ENCODE peak calls at places on chromosome 15, in six cellular contexts. O is transverse colon, S is stomach, R is A549, X is ovary, M is tibial nerve. T is an unnamed sample.

GRCh38 chr15:76060098-76060989 is 559 bp downstream of the TMEM266 start:
- DNase-seq in M (no peak), X (no peak), R (peak), S (no peak), O (no peak), T (no peak)

GRCh38 chr15:100766225-100767001 is 113.2 kb upstream of the ALDH1A3 start:
- DNase-seq in S (no peak), M (peak), O (no peak), X (no peak), R (no peak), T (peak)

GRCh38 chr15:49621327-49622210 is 721 bp downstream of the DTWD1 start:
- DNase-seq in R (peak), S (no peak), O (no peak), M (no peak), X (no peak), T (no peak)

GRCh38 chr15:96276438-96277210 is 53.9 kb upstream of the NR2F2 start:
- DNase-seq in O (no peak), M (no peak), X (no peak), R (no peak), S (no peak), T (peak)

GRCh38 chr15:101684384-101684783 is 32.2 kb upstream of the TM2D3 start:
- DNase-seq in X (no peak), S (no peak), M (no peak), R (peak), O (no peak), T (no peak)

GRCh38 chr15:75631935-75632334 is 6.4 kb upstream of the SNUPN start:
- DNase-seq in R (no peak), X (no peak), M (no peak), S (no peak), O (no peak), T (no peak)

GRCh38 chr15:85652457-85652856 is 142.3 kb downstream of the KLHL25 start:
- DNase-seq in M (no peak), X (no peak), R (no peak), O (no peak), S (no peak), T (no peak)

GRCh38 chr15:90232196-90232595 is 1.5 kb downstream of the CIB1 start:
- DNase-seq in R (no peak), S (no peak), M (no peak), O (no peak), X (no peak), T (no peak)

GRCh38 chr15:29425864-29426263 is 156.2 kb upstream of the NSMCE3 start:
- DNase-seq in X (no peak), R (no peak), S (no peak), M (no peak), O (no peak), T (no peak)

DNA sequence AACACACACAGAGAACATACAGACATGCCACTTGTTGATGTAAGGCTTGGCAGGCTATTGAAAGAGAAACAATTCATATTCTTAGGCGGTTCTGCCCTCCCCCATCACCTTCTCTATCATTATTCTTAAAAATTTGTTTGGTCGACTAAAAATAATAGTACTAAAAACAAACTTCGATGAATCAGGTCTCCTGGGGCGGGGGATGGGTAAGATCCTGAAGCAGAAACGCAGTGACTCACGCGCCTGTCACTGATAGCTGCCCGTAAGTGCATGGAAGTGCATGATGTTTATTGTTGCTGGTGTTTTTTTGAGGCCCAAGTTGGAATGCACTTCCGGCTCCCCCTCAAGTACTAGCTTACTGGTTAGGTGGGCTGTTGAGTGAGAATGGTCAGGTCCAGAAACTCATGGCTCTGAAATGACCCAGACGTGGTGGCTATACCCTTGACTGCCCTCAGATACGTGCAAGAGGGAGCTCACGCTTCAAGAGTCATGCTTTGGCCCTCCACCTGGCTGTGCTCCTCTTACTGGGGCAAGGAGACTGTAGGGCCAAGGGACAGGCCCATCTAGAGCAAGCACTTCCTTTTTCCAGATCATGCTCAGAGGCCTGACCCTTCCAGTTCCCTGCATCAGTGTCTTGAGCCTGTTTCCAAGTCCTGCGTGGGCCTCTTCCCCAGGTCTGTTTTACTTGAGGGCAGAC is 10.9 kb downstream of the SMAD3 start:
- DNase-seq in R (peak), X (no peak), O (no peak), S (peak), M (no peak), T (no peak)
- TF ChIP-seq EP300 in R (no peak), X (no peak), O (no peak), S (no peak), M (no peak), T (no peak)

GRCh38 chr15:77715860-77716259 is 83.1 kb upstream of the LINGO1 start:
- DNase-seq in M (no peak), X (no peak), R (no peak), S (no peak), O (no peak), T (no peak)
- TF ChIP-seq EP300 in M (no peak), X (no peak), R (no peak), S (no peak), O (no peak), T (no peak)

DNA sequence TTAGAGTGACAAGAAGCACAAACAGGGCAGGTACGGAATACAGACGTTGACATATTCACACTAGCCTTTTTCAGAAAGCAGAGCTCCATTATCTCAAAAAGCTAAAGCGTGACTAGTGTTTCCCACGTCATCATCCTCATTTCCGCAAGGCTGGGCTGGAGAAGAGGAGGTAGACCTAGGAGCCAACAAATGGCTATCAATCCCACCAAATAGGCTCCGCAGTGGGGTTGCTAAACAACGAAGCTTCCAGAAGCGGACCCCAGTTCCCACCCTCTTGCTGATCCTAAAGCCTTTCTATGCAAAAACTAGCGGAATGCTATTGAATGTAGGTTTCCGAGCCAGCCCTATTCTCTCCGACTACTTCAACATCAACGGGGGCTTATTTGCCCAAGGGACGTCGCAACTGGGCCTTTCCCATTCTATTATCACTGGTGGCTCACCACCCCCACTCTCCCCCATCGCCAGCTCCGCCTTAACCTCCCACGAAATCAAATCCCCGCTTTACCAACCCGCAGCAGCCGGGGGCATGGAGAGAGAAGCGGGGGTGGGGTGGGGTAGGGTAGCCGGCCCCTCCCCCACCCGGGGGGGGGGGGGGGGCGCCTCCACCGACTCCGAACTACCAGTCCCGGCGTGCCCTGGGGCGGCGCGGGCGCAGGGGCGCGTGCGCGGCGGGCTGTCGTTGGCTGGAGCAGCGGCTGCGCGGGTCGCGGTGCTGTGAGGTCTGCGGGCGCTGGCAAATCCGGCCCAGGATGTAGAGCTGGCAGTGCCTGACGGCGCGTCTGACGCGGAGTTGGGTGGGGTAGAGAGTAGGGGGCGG is at the start of gene MORF4L1:
- DNase-seq in R (peak), S (peak), X (peak), M (peak), O (peak), T (peak)
- TF ChIP-seq EP300 in R (no peak), S (no peak), X (no peak), M (no peak), O (no peak), T (no peak)

DNA sequence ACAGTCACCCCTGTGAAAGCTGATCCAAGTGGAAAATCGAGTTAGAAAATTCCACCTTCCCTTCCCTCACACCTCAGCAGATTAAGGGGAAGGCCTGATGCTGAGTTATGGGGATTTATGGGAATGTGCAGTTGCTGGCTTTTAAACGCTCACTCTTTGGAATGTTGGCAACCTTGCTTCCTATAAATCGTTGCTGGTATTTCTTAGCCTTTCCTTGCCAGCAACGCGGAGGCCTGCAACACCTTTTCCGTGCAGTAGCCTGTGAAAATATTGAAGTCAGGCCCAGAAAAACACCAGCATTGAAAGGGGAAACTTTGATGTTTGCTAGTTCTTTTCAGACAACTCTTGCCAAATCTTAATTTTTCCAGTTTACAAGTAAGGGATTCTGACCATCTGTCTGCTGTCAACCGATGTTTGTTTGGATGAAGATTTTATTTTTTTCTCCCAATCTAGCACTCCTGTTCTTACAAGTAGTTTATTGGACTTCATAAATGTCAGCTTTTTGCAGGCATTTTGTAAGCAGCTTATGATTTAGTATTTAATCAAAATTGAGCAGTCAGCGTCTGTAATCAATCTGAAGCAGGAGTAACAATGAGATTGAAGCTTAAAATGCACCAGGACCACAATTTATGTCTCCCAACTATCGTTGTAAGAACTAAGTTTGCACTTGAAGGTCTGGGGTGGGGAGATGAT is 251.0 kb downstream of the RPLP1 start:
- DNase-seq in M (no peak), X (no peak), R (no peak), S (no peak), O (no peak), T (no peak)
- TF ChIP-seq EP300 in M (no peak), X (no peak), R (no peak), S (no peak), O (no peak), T (no peak)

DNA sequence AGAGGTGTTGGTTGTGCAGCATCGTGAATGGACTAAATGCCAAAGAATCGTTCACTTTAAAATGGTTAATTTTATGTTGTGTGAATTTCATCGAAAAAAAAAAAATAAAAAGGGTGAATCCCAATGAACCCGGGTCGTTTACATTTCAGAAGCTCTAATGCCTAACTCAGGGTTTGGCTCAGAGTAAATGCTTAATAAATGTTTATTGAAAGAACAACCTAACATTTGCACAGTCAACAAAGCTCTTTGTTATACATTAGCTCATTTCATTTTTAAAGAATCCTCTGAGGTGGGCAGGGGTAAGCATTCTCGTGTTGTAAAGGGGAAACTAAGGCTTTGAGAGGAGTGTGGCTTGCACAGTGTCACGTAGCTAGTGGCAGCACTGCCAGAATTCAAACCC is 109.5 kb downstream of the RPLP1 start:
- DNase-seq in X (no peak), S (no peak), R (no peak), O (no peak), M (no peak), T (no peak)
- TF ChIP-seq EP300 in X (no peak), S (no peak), R (no peak), O (no peak), M (no peak), T (no peak)

DNA sequence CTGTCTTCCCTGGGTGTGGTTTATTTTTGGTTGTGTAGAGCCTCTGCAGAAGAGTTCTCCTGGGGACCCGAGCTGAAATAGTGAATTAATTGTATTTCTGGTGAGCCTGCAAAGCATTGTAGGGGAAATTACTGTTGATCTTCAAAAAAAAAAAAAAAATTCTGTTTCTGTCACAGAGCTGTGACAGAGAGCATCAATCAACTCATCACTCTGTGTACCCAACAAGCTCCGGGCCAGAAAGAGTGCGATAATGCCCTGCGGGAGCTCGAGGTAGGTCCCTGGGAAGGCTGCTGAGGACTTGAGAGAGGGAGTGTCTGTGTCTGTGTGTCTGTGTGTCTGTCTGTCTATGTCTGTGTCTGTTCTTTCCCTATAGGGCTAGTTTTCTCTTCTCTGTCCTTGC is 294.4 kb upstream of the TPM1 start:
- DNase-seq in X (no peak), O (no peak), R (no peak), M (no peak), S (no peak), T (no peak)
- TF ChIP-seq EP300 in X (no peak), O (no peak), R (no peak), M (no peak), S (no peak), T (no peak)